ENCODE peak calls at places on chromosomes 4 and X, in four cellular contexts. One of them, this sample, is unnamed.
A peak's percentile ranks its signal among the peaks of the same experiment; 100 is the strongest.

GRCh38 chr4:146192060-146192459 is 16.5 kb downstream of the LSM6 start:
- DNase-seq in SK-N-SH: no peak
- DNase-seq in neural progenitor cell: no peak
- DNase-seq in GM23338: peak; percentile 21
- DNase-seq in this sample: no peak

GRCh38 chr4:8841678-8842268 is 29.9 kb downstream of the HMX1 start:
- DNase-seq in SK-N-SH: no peak
- DNase-seq in GM23338: no peak
- DNase-seq in neural progenitor cell: no peak
- DNase-seq in this sample: no peak

GRCh38 chr4:89995006-89995405 is 100.4 kb downstream of the MMRN1 start:
- DNase-seq in GM23338: no peak
- DNase-seq in SK-N-SH: no peak
- DNase-seq in neural progenitor cell: no peak
- DNase-seq in this sample: no peak

GRCh38 chr4:38860788-38861424 is 4.3 kb upstream of the TLR6 start:
- DNase-seq in neural progenitor cell: peak; percentile 89
- DNase-seq in GM23338: peak; percentile 94
- DNase-seq in SK-N-SH: peak; percentile 47
- DNase-seq in this sample: peak; percentile 85

GRCh38 chr4:46931981-46932380 is 22.9 kb upstream of the COX7B2 start:
- DNase-seq in neural progenitor cell: peak; percentile 58
- DNase-seq in GM23338: peak; percentile 75
- DNase-seq in SK-N-SH: no peak
- DNase-seq in this sample: peak; percentile 53

GRCh38 chr4:24607338-24607737 is 23.0 kb upstream of the DHX15 start:
- DNase-seq in SK-N-SH: no peak
- DNase-seq in GM23338: no peak
- DNase-seq in neural progenitor cell: no peak
- DNase-seq in this sample: no peak

GRCh38 chrX:21400408-21401121 is 26.3 kb downstream of the CNKSR2 start:
- DNase-seq in neural progenitor cell: no peak
- DNase-seq in SK-N-SH: no peak
- DNase-seq in GM23338: no peak
- DNase-seq in this sample: no peak

GRCh38 chrX:101385795-101386541 is at the start of gene BTK:
- DNase-seq in SK-N-SH: no peak
- DNase-seq in neural progenitor cell: no peak
- DNase-seq in GM23338: no peak
- DNase-seq in this sample: no peak

GRCh38 chrX:42106556-42106955 is 183.2 kb upstream of the CASK start:
- DNase-seq in neural progenitor cell: no peak
- DNase-seq in SK-N-SH: no peak
- DNase-seq in GM23338: no peak
- DNase-seq in this sample: no peak

GRCh38 chr4:53505947-53506346 is 85.3 kb downstream of the LNX1 start:
- DNase-seq in neural progenitor cell: no peak
- DNase-seq in GM23338: peak; percentile 31
- DNase-seq in SK-N-SH: no peak
- DNase-seq in this sample: no peak

GRCh38 chr4:61443813-61444510 is 243.8 kb downstream of the ADGRL3 start:
- DNase-seq in neural progenitor cell: no peak
- DNase-seq in SK-N-SH: no peak
- DNase-seq in GM23338: no peak
- DNase-seq in this sample: no peak

GRCh38 chrX:136646602-136647239 is 1.2 kb upstream of the CD40LG start:
- DNase-seq in GM23338: no peak
- DNase-seq in SK-N-SH: no peak
- DNase-seq in neural progenitor cell: no peak
- DNase-seq in this sample: no peak

GRCh38 chr4:10354225-10354624 is 103.0 kb downstream of the ZNF518B start:
- DNase-seq in neural progenitor cell: no peak
- DNase-seq in GM23338: no peak
- DNase-seq in SK-N-SH: no peak
- DNase-seq in this sample: no peak

GRCh38 chr4:80463509-80463908 is 128.0 kb downstream of the CFAP299 start:
- DNase-seq in GM23338: no peak
- DNase-seq in SK-N-SH: no peak
- DNase-seq in neural progenitor cell: no peak
- DNase-seq in this sample: no peak

GRCh38 chr4:163063891-163064290 is 102.8 kb downstream of the NAF1 start:
- DNase-seq in SK-N-SH: no peak
- DNase-seq in GM23338: no peak
- DNase-seq in neural progenitor cell: no peak
- DNase-seq in this sample: no peak

GRCh38 chrX:9337056-9337455 is 127.8 kb upstream of the TBL1X start:
- DNase-seq in neural progenitor cell: no peak
- DNase-seq in SK-N-SH: no peak
- DNase-seq in GM23338: no peak
- DNase-seq in this sample: no peak

GRCh38 chr4:117225441-117225840 is 140.1 kb upstream of the TRAM1L1 start:
- DNase-seq in neural progenitor cell: no peak
- DNase-seq in SK-N-SH: no peak
- DNase-seq in GM23338: peak; percentile 3
- DNase-seq in this sample: no peak

GRCh38 chr4:14151099-14151498 is 523.6 kb upstream of the BOD1L1 start:
- DNase-seq in neural progenitor cell: no peak
- DNase-seq in GM23338: no peak
- DNase-seq in SK-N-SH: no peak
- DNase-seq in this sample: no peak

GRCh38 chr4:11719879-11720278 is 291.2 kb upstream of the HS3ST1 start:
- DNase-seq in neural progenitor cell: no peak
- DNase-seq in SK-N-SH: no peak
- DNase-seq in GM23338: no peak
- DNase-seq in this sample: no peak

GRCh38 chr4:38075370-38076152 is 115.4 kb downstream of the PTTG2 start:
- DNase-seq in SK-N-SH: no peak
- DNase-seq in neural progenitor cell: no peak
- DNase-seq in GM23338: no peak
- DNase-seq in this sample: peak; percentile 45

GRCh38 chr4:113086172-113086695 is 36.8 kb downstream of the ANK2 start:
- DNase-seq in GM23338: no peak
- DNase-seq in neural progenitor cell: no peak
- DNase-seq in SK-N-SH: no peak
- DNase-seq in this sample: no peak

GRCh38 chr4:73607375-73608026 is 12.7 kb downstream of the RASSF6 start:
- DNase-seq in GM23338: no peak
- DNase-seq in SK-N-SH: no peak
- DNase-seq in neural progenitor cell: no peak
- DNase-seq in this sample: peak; percentile 46
- H3F3A ChIP-seq in GM23338: no peaks in the 10 kb centered on the region
- H3F3A ChIP-seq in SK-N-SH: no peaks in the 10 kb centered on the region
- H3F3A ChIP-seq in neural progenitor cell: no peaks in the 10 kb centered on the region
- H3F3A ChIP-seq in this sample: peaks cover 22% of the 10 kb centered on the region

GRCh38 chrX:68487924-68488323 is 10.9 kb upstream of the YIPF6 start:
- DNase-seq in GM23338: no peak
- DNase-seq in neural progenitor cell: no peak
- DNase-seq in SK-N-SH: no peak
- DNase-seq in this sample: no peak
- TF ChIP-seq CTCF in GM23338: no peak
- TF ChIP-seq CTCF in neural progenitor cell: no peak
- TF ChIP-seq CTCF in SK-N-SH: no peak
- TF ChIP-seq CTCF in this sample: no peak

GRCh38 chr4:15691346-15692140 is 9.9 kb downstream of the FAM200B start:
- DNase-seq in GM23338: no peak
- DNase-seq in SK-N-SH: no peak
- DNase-seq in neural progenitor cell: peak; percentile 23
- DNase-seq in this sample: no peak
- H3F3A ChIP-seq in GM23338: no peaks in the 10 kb centered on the region
- H3F3A ChIP-seq in SK-N-SH: peaks cover 34% of the 10 kb centered on the region
- H3F3A ChIP-seq in neural progenitor cell: peaks cover 39% of the 10 kb centered on the region
- H3F3A ChIP-seq in this sample: no peaks in the 10 kb centered on the region

DNA sequence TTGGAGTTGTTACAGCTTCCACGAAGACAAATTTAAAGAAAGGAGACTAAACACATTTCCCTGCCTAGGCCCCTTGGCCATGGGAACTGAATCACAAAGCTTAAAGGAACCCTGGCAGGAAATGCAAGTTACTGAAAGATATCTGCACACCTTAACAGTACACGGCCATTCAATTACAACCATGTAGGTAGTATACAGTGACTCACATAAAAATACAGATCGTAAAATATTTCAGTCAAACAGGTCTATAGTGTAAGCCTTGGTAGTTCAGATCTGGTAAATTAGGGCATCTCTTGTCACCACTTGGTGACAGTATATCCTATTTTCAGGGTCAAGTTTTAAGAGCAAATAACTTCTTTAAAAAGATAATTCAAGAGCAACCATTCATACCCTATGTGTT is 112.0 kb downstream of the ATG4A start:
- DNase-seq in GM23338: no peak
- DNase-seq in neural progenitor cell: no peak
- DNase-seq in SK-N-SH: no peak
- DNase-seq in this sample: no peak
- TF ChIP-seq CTCF in GM23338: no peak
- TF ChIP-seq CTCF in neural progenitor cell: no peak
- TF ChIP-seq CTCF in SK-N-SH: no peak
- TF ChIP-seq CTCF in this sample: no peak

DNA sequence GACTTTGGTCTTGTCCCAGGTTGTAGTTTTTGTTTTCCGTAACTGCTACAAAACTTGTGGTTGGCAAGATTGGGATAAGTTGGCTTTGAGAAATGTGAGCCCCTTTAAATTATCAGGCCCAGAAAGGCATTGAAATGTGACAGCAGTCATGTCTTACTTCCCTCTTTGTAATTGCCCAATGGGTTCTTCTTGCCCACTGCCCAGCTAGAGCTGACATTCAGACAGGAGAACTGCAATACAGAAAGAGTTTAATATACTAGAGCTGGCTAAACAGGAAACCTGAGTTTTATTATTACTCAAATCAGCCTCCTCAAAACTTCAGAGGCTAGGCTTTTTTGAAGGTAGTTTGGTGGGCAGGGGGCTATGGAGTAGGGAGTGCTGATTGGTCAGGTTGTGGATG is 288.3 kb downstream of the ZNF674 start:
- DNase-seq in neural progenitor cell: no peak
- DNase-seq in SK-N-SH: no peak
- DNase-seq in GM23338: no peak
- DNase-seq in this sample: no peak
- H3F3A ChIP-seq in neural progenitor cell: no peaks in the 10 kb centered on the region
- H3F3A ChIP-seq in SK-N-SH: no peaks in the 10 kb centered on the region
- H3F3A ChIP-seq in GM23338: no peaks in the 10 kb centered on the region
- H3F3A ChIP-seq in this sample: no peaks in the 10 kb centered on the region